ENCODE peak calls at places on chromosome 1, in four cellular contexts. A is activated naive CD4-positive, alpha-beta T cell treated with anti-CD3 and anti-CD28 coated beads, Interleukin-2, amount 10 ng/mL, durations not matched to agents 7 days and 5 days; U is DMS153; R is ecto neural progenitor cell. G is an unnamed sample.

GRCh38 chr1:152220166-152221163 is 3.5 kb downstream of the HRNR start:
- DNase-seq in A (no peak), U (no peak), R (no peak), G (no peak)

GRCh38 chr1:184162266-184162665 is 110.7 kb downstream of the TSEN15 start:
- DNase-seq in A (no peak), U (no peak), R (no peak), G (no peak)

GRCh38 chr1:227845519-227845918 is 30.0 kb downstream of the PRSS38 start:
- DNase-seq in A (no peak), U (no peak), R (no peak), G (no peak)

GRCh38 chr1:63721531-63722189 is 52.2 kb upstream of the ROR1 start:
- DNase-seq in A (no peak), U (peak; percentile 23), R (no peak), G (no peak)

GRCh38 chr1:232176222-232176621 is 453.7 kb downstream of the SIPA1L2 start:
- DNase-seq in A (no peak), U (no peak), R (no peak), G (no peak)

GRCh38 chr1:201329801-201330200 is 46.5 kb downstream of the PKP1 start:
- DNase-seq in A (no peak), U (no peak), R (no peak), G (no peak)

GRCh38 chr1:64097859-64098258 is 105.6 kb upstream of the UBE2U start:
- DNase-seq in A (no peak), U (no peak), R (no peak), G (no peak)

GRCh38 chr1:203039609-203040517 is 13.6 kb downstream of the PPFIA4 start:
- DNase-seq in A (no peak), U (no peak), R (peak; percentile 74), G (no peak)

GRCh38 chr1:163069142-163069541 is at the start of gene RGS4:
- DNase-seq in A (no peak), U (peak; percentile 89), R (peak; percentile 83), G (no peak)

GRCh38 chr1:1302951-1303509 is 4.7 kb downstream of the ACAP3 start:
- DNase-seq in A (no peak), U (no peak), R (no peak), G (no peak)

GRCh38 chr1:204152310-204153044 is 633 bp upstream of the ETNK2 start:
- DNase-seq in A (no peak), U (peak; percentile 9), R (no peak), G (no peak)

GRCh38 chr1:151352001-151352718 is 5.1 kb upstream of the RFX5 start:
- DNase-seq in A (no peak), U (no peak), R (no peak), G (no peak)

GRCh38 chr1:182698977-182699672 is 14.7 kb upstream of the RGS8 start:
- DNase-seq in A (no peak), U (no peak), R (no peak), G (no peak)

GRCh38 chr1:1894354-1895049 is 3.6 kb upstream of the GNB1 start:
- DNase-seq in A (peak; percentile 41), U (peak; percentile 71), R (no peak), G (no peak)

GRCh38 chr1:64323054-64323453 is 119.6 kb downstream of the UBE2U start:
- DNase-seq in A (no peak), U (no peak), R (no peak), G (no peak)

GRCh38 chr1:229420224-229420623 is 13.7 kb downstream of the ACTA1 start:
- DNase-seq in A (no peak), U (no peak), R (no peak), G (no peak)

GRCh38 chr1:203690730-203691129 is 64.1 kb downstream of the ATP2B4 start:
- DNase-seq in A (no peak), U (no peak), R (no peak), G (no peak)

GRCh38 chr1:18142969-18143368 is 35.4 kb downstream of the IGSF21 start:
- DNase-seq in A (no peak), U (no peak), R (no peak), G (no peak)

GRCh38 chr1:113391643-113392271 is 1.4 kb downstream of the MAGI3 start:
- DNase-seq in A (peak; percentile 26), U (peak; percentile 45), R (peak; percentile 38), G (no peak)

GRCh38 chr1:55542901-55543504 is 327.8 kb upstream of the USP24 start:
- DNase-seq in A (no peak), U (no peak), R (no peak), G (no peak)

GRCh38 chr1:116002781-116003455 is 26.6 kb downstream of the SLC22A15 start:
- DNase-seq in A (no peak), U (no peak), R (no peak), G (no peak)

GRCh38 chr1:151443846-151444790 is 15.2 kb downstream of the POGZ start:
- DNase-seq in A (peak; percentile 81), U (peak; percentile 73), R (no peak), G (peak; percentile 76)

GRCh38 chr1:55640708-55641473 is 425.7 kb upstream of the USP24 start:
- DNase-seq in A (peak; percentile 34), U (peak; percentile 51), R (no peak), G (peak; percentile 54)

GRCh38 chr1:232184561-232185530 is 445.1 kb downstream of the SIPA1L2 start:
- DNase-seq in A (no peak), U (no peak), R (peak; percentile 33), G (no peak)

GRCh38 chr1:32014199-32014936 is 700 bp downstream of the KHDRBS1 start:
- DNase-seq in A (peak; percentile 50), U (no peak), R (peak; percentile 66), G (peak; percentile 51)

GRCh38 chr1:32249831-32250525 is 1.1 kb upstream of the LCK start:
- DNase-seq in A (peak; percentile 91), U (no peak), R (no peak), G (peak; percentile 86)

GRCh38 chr1:3122311-3122710 is 53.3 kb downstream of the PRDM16 start:
- DNase-seq in A (no peak), U (no peak), R (no peak), G (no peak)

GRCh38 chr1:185960377-185961151 is 226.4 kb downstream of the HMCN1 start:
- DNase-seq in A (no peak), U (no peak), R (no peak), G (no peak)

GRCh38 chr1:173870252-173871075 is 2.3 kb downstream of the ZBTB37 start:
- DNase-seq in A (peak; percentile 53), U (peak; percentile 18), R (no peak), G (peak; percentile 32)

GRCh38 chr1:199098468-199098867 is 459.6 kb downstream of the PTPRC start:
- DNase-seq in A (no peak), U (no peak), R (no peak), G (no peak)

GRCh38 chr1:160149706-160150105 is 1.7 kb upstream of the ATP1A4 start:
- DNase-seq in A (no peak), U (no peak), R (no peak), G (no peak)

GRCh38 chr1:36739703-36740289 is 257.1 kb upstream of the CSF3R start:
- DNase-seq in A (no peak), U (no peak), R (no peak), G (no peak)